ENCODE peak calls at places on chromosomes 6 and 20, in four cellular contexts. O is RPMI7951, U is MCF 10A, X is SK-N-SH. V is an unnamed sample.

GRCh38 chr20:41380551-41381262 is 14.1 kb upstream of the EMILIN3 start:
- DNase-seq in O (no peak), X (no peak), U (no peak), V (no peak)

GRCh38 chr6:31834367-31834703 is 6.8 kb downstream of the HSPA1B start:
- DNase-seq in O (peak), X (peak), U (peak), V (peak)

GRCh38 chr20:63554361-63555278 is 661 bp downstream of the FNDC11 start:
- DNase-seq in U (no peak), X (no peak), O (peak), V (no peak)

GRCh38 chr20:58025233-58025632 is 203.2 kb downstream of the ANKRD60 start:
- DNase-seq in U (no peak), O (no peak), X (no peak), V (no peak)

GRCh38 chr6:112936476-112936875 is 589.3 kb downstream of the RFPL4B start:
- DNase-seq in U (peak), O (peak), X (no peak), V (no peak)

GRCh38 chr20:19497064-19497463 is 261.0 kb upstream of the RIN2 start:
- DNase-seq in U (peak), X (no peak), O (peak), V (no peak)

GRCh38 chr6:39791850-39792500 is at the start of gene DAAM2:
- DNase-seq in U (peak), O (peak), X (peak), V (no peak)

GRCh38 chr6:148203970-148204369 is 138.7 kb upstream of the SASH1 start:
- DNase-seq in U (no peak), X (no peak), O (peak), V (no peak)

GRCh38 chr20:62587757-62588402 is 54.4 kb upstream of the SLCO4A1 start:
- DNase-seq in O (peak), U (peak), X (no peak), V (no peak)

GRCh38 chr6:116008470-116009229 is 52.0 kb downstream of the FRK start:
- DNase-seq in O (peak), U (peak), X (no peak), V (no peak)

GRCh38 chr6:26575494-26575939 is 21.2 kb upstream of the ABT1 start:
- DNase-seq in X (no peak), U (no peak), O (no peak), V (peak)

GRCh38 chr20:13891575-13891974 is 98.8 kb downstream of the SEL1L2 start:
- DNase-seq in U (no peak), O (no peak), X (no peak), V (no peak)

GRCh38 chr6:163915131-163915530 is 500.6 kb downstream of the QKI start:
- DNase-seq in O (no peak), X (no peak), U (no peak), V (no peak)

GRCh38 chr20:12581644-12582350 is 427.0 kb upstream of the SPTLC3 start:
- DNase-seq in X (no peak), O (no peak), U (no peak), V (no peak)

GRCh38 chr6:161542581-161542980 is 268.7 kb upstream of the AGPAT4 start:
- DNase-seq in X (no peak), O (peak), U (no peak), V (no peak)

GRCh38 chr6:130098317-130098716 is 79.9 kb downstream of the L3MBTL3 start:
- DNase-seq in U (no peak), X (no peak), O (no peak), V (no peak)

GRCh38 chr20:38658879-38659612 is 57.4 kb downstream of the ARHGAP40 start:
- DNase-seq in O (peak), U (peak), X (peak), V (peak)

GRCh38 chr6:130282234-130282995 is 59.7 kb upstream of the SAMD3 start:
- DNase-seq in X (peak), O (peak), U (peak), V (no peak)